ENCODE peak calls at places on chromosomes 2 and 18, in six cellular contexts. I is ELR, K is DMS79, Y is Calu3, D is ascending aorta, O is EH. Z is an unnamed sample.

GRCh38 chr2:10620481-10620880 is 69.3 kb downstream of the NOL10 start:
- DNase-seq in I (peak), K (peak), Y (no peak), D (no peak), O (peak), Z (peak)

GRCh38 chr2:233643128-233643527 is 6.9 kb downstream of the UGT1A10 start:
- DNase-seq in I (peak), K (no peak), Y (peak), D (no peak), O (peak), Z (peak)

GRCh38 chr2:111534816-111535803 is 348.9 kb downstream of the ANAPC1 start:
- DNase-seq in I (peak), K (peak), Y (peak), D (no peak), O (peak), Z (peak)

GRCh38 chr2:159185401-159186130 is 100.9 kb downstream of the WDSUB1 start:
- DNase-seq in I (peak), K (no peak), Y (peak), D (no peak), O (peak), Z (peak)

GRCh38 chr2:237497009-237497819 is 10.2 kb downstream of the MLPH start:
- DNase-seq in I (no peak), K (no peak), Y (no peak), D (no peak), O (no peak), Z (no peak)

GRCh38 chr18:60452424-60452823 is 79.8 kb upstream of the MC4R start:
- DNase-seq in I (peak), K (no peak), Y (no peak), D (no peak), O (peak), Z (peak)

GRCh38 chr2:20538308-20539132 is 91.6 kb downstream of the RHOB start:
- DNase-seq in I (no peak), K (peak), Y (no peak), D (no peak), O (no peak), Z (no peak)

GRCh38 chr2:212548459-212548815 is 9.8 kb upstream of the ERBB4 start:
- DNase-seq in I (peak), K (no peak), Y (peak), D (peak), O (peak), Z (peak)

GRCh38 chr2:170917219-170917851 is 11.7 kb upstream of the GORASP2 start:
- DNase-seq in I (no peak), K (no peak), Y (no peak), D (no peak), O (no peak), Z (no peak)

GRCh38 chr2:121195036-121195435 is 90.0 kb downstream of the TFCP2L1 start:
- DNase-seq in I (no peak), K (no peak), Y (no peak), D (no peak), O (no peak), Z (no peak)

GRCh38 chr18:26549103-26549485 is 741 bp upstream of the KCTD1 start:
- DNase-seq in I (peak), K (no peak), Y (peak), D (peak), O (peak), Z (peak)

GRCh38 chr2:38076250-38076709 is 329 bp upstream of the CYP1B1 start:
- DNase-seq in I (peak), K (peak), Y (peak), D (peak), O (peak), Z (peak)

GRCh38 chr2:233822781-233823730 is 31.3 kb downstream of the HJURP start:
- DNase-seq in I (no peak), K (no peak), Y (no peak), D (no peak), O (no peak), Z (no peak)